ENCODE peak calls at places on chromosome 1, in eight cellular contexts. L is SJSA1; C is nephron progenitor cell; A is substantia nigra; S is central memory CD8-positive, alpha-beta T cell; X is HFF-Myc; T is HCT116; O is H7. D is an unnamed sample.

GRCh38 chr1:26468911-26469310 is 3.3 kb upstream of the HMGN2 start:
- DNase-seq in L (no peak), C (no peak), A (peak), S (no peak), X (no peak), T (no peak), O (no peak), D (peak)

GRCh38 chr1:236812334-236813030 is 17.4 kb downstream of the MTR start:
- DNase-seq in L (no peak), C (no peak), A (no peak), S (no peak), X (no peak), T (no peak), O (no peak), D (no peak)

GRCh38 chr1:109161836-109162606 is 48.1 kb downstream of the ELAPOR1 start:
- DNase-seq in L (peak), C (no peak), A (peak), S (peak), X (no peak), T (no peak), O (peak), D (no peak)

GRCh38 chr1:214551052-214551435 is 358 bp downstream of the PTPN14 start:
- DNase-seq in L (no peak), C (peak), A (no peak), S (no peak), X (no peak), T (no peak), O (peak), D (no peak)

GRCh38 chr1:43935711-43936427 is 2.3 kb downstream of the ARTN start:
- DNase-seq in L (no peak), C (peak), A (no peak), S (no peak), X (no peak), T (no peak), O (peak), D (no peak)

GRCh38 chr1:210437781-210438180 is 109.1 kb downstream of the HHAT start:
- DNase-seq in L (peak), C (no peak), A (no peak), S (no peak), X (no peak), T (no peak), O (no peak), D (no peak)

GRCh38 chr1:103250441-103250861 is 142.1 kb upstream of the COL11A1 start:
- DNase-seq in L (peak), C (peak), A (no peak), S (no peak), X (no peak), T (peak), O (no peak), D (no peak)

GRCh38 chr1:75668813-75669212 is 55.7 kb upstream of the ACADM start:
- DNase-seq in L (no peak), C (no peak), A (no peak), S (no peak), X (no peak), T (no peak), O (no peak), D (no peak)

GRCh38 chr1:115838805-115839705 is 1.9 kb downstream of the NHLH2 start:
- DNase-seq in L (no peak), C (peak), A (peak), S (no peak), X (peak), T (no peak), O (peak), D (peak)

GRCh38 chr1:82899017-82899416 is 1098.3 kb downstream of the ADGRL2 start:
- DNase-seq in L (no peak), C (no peak), A (no peak), S (no peak), X (no peak), T (no peak), O (no peak), D (no peak)

GRCh38 chr1:15423355-15424077 is 13.8 kb downstream of the EFHD2 start:
- DNase-seq in L (no peak), C (no peak), A (no peak), S (no peak), X (no peak), T (no peak), O (no peak), D (no peak)

GRCh38 chr1:185376840-185377635 is 60.0 kb upstream of the IVNS1ABP start:
- DNase-seq in L (peak), C (no peak), A (peak), S (no peak), X (no peak), T (no peak), O (no peak), D (no peak)

GRCh38 chr1:200510228-200510623 is 100.4 kb upstream of the ZNF281 start:
- DNase-seq in L (peak), C (peak), A (peak), S (peak), X (peak), T (peak), O (peak), D (peak)

GRCh38 chr1:174191255-174191906 is 32.1 kb downstream of the RABGAP1L start:
- DNase-seq in L (peak), C (no peak), A (no peak), S (no peak), X (peak), T (no peak), O (no peak), D (no peak)

GRCh38 chr1:185934476-185935189 is 200.4 kb downstream of the HMCN1 start:
- DNase-seq in L (no peak), C (no peak), A (no peak), S (no peak), X (no peak), T (no peak), O (no peak), D (no peak)

GRCh38 chr1:200628223-200628868 is 7.8 kb upstream of the KIF14 start:
- DNase-seq in L (no peak), C (no peak), A (peak), S (no peak), X (no peak), T (no peak), O (no peak), D (no peak)

GRCh38 chr1:68624233-68624632 is 127.4 kb upstream of the DEPDC1 start:
- DNase-seq in L (peak), C (no peak), A (no peak), S (no peak), X (no peak), T (no peak), O (no peak), D (no peak)

GRCh38 chr1:119960501-119960900 is 64.2 kb upstream of the ADAM30 start:
- DNase-seq in L (peak), C (no peak), A (no peak), S (no peak), X (no peak), T (no peak), O (no peak), D (no peak)

GRCh38 chr1:14763977-14764376 is 165.5 kb downstream of the KAZN start:
- DNase-seq in L (no peak), C (no peak), A (no peak), S (no peak), X (no peak), T (no peak), O (no peak), D (no peak)

GRCh38 chr1:229894535-229894934 is 172.5 kb upstream of the GALNT2 start:
- DNase-seq in L (no peak), C (no peak), A (no peak), S (no peak), X (no peak), T (no peak), O (no peak), D (no peak)

GRCh38 chr1:112358798-112359408 is 37.1 kb upstream of the CTTNBP2NL start:
- DNase-seq in L (peak), C (peak), A (peak), S (no peak), X (no peak), T (peak), O (peak), D (peak)

GRCh38 chr1:22832414-22832786 is 121.8 kb downstream of the EPHB2 start:
- DNase-seq in L (no peak), C (no peak), A (no peak), S (no peak), X (no peak), T (peak), O (no peak), D (no peak)

GRCh38 chr1:83742446-83742845 is 256.5 kb downstream of the TTLL7 start:
- DNase-seq in L (no peak), C (no peak), A (no peak), S (no peak), X (no peak), T (no peak), O (no peak), D (no peak)

GRCh38 chr1:233843523-233844204 is 60.8 kb upstream of the SLC35F3 start:
- DNase-seq in L (no peak), C (no peak), A (no peak), S (no peak), X (no peak), T (no peak), O (no peak), D (no peak)

GRCh38 chr1:247357781-247358211 is 26.1 kb upstream of the ZNF496 start:
- DNase-seq in L (no peak), C (no peak), A (no peak), S (no peak), X (no peak), T (no peak), O (no peak), D (no peak)

GRCh38 chr1:108590947-108591346 is 31.0 kb downstream of the EEIG2 start:
- DNase-seq in L (peak), C (no peak), A (no peak), S (peak), X (peak), T (no peak), O (no peak), D (no peak)

GRCh38 chr1:160211010-160211790 is 6.0 kb downstream of the PEA15 start:
- DNase-seq in L (no peak), C (no peak), A (peak), S (no peak), X (no peak), T (no peak), O (peak), D (no peak)

GRCh38 chr1:110515896-110516295 is 3.1 kb downstream of the KCNA10 start:
- DNase-seq in L (no peak), C (no peak), A (no peak), S (no peak), X (no peak), T (no peak), O (no peak), D (no peak)

GRCh38 chr1:200266871-200267270 is 143.0 kb downstream of the ZNF281 start:
- DNase-seq in L (no peak), C (no peak), A (no peak), S (no peak), X (no peak), T (no peak), O (no peak), D (no peak)

GRCh38 chr1:71784989-71785388 is 497.4 kb downstream of the NEGR1 start:
- DNase-seq in L (no peak), C (no peak), A (no peak), S (no peak), X (no peak), T (no peak), O (no peak), D (no peak)

GRCh38 chr1:216793303-216793702 is 70.1 kb upstream of the ESRRG start:
- DNase-seq in L (no peak), C (no peak), A (no peak), S (no peak), X (no peak), T (no peak), O (no peak), D (no peak)

GRCh38 chr1:46425740-46426139 is 31.6 kb downstream of the FAAH start:
- DNase-seq in L (no peak), C (no peak), A (no peak), S (no peak), X (no peak), T (no peak), O (no peak), D (no peak)

GRCh38 chr1:24199291-24199900 is 12.3 kb upstream of the IFNLR1 start:
- DNase-seq in L (peak), C (peak), A (peak), S (peak), X (no peak), T (peak), O (peak), D (no peak)

GRCh38 chr1:150881331-150882070 is 5.1 kb upstream of the ARNT start:
- DNase-seq in L (no peak), C (no peak), A (no peak), S (no peak), X (peak), T (no peak), O (no peak), D (no peak)

GRCh38 chr1:10634428-10635384 is 160.0 kb downstream of the PEX14 start:
- DNase-seq in L (peak), C (no peak), A (no peak), S (no peak), X (no peak), T (no peak), O (peak), D (no peak)

GRCh38 chr1:176285996-176286395 is 78.9 kb upstream of the COP1 start:
- DNase-seq in L (no peak), C (no peak), A (no peak), S (no peak), X (no peak), T (no peak), O (no peak), D (no peak)

GRCh38 chr1:111219466-111220286 is 7.8 kb upstream of the CHI3L2 start:
- DNase-seq in L (no peak), C (no peak), A (peak), S (no peak), X (no peak), T (no peak), O (no peak), D (no peak)